ENCODE peak calls at places on chromosomes 16 and 17, in nine cellular contexts. G is DMS79; C is T-helper 1 cell; Q is progenitor cell of endocrine pancreas; U is activated naive CD4-positive, alpha-beta T cell treated with anti-CD3 and anti-CD28 coated beads, Interleukin-2, amount 10 ng/mL, durations not matched to agents 7 days and 5 days; R is heart left ventricle; Y is renal cortical epithelial cell; X is activated CD8-positive, alpha-beta memory T cell treated with anti-CD3 and anti-CD28 coated beads for 48 hours; P is germinal center. V is an unnamed sample.

GRCh38 chr17:41619162-41619933 is 5.0 kb downstream of the KRT17 start:
- DNase-seq in G (no peak), C (no peak), Q (no peak), U (no peak), R (no peak), Y (no peak), X (no peak), P (no peak), V (peak; percentile 49)

GRCh38 chr16:87602821-87603683 is 744 bp downstream of the JPH3 start:
- DNase-seq in G (no peak), C (no peak), Q (peak; percentile 27), U (no peak), R (no peak), Y (no peak), X (no peak), P (no peak), V (no peak)

GRCh38 chr17:47404006-47404405 is 80.3 kb downstream of the EFCAB13 start:
- DNase-seq in G (no peak), C (no peak), Q (no peak), U (no peak), R (no peak), Y (no peak), X (no peak), P (no peak), V (no peak)

GRCh38 chr17:74085434-74085833 is 118.0 kb upstream of the RPL38 start:
- DNase-seq in G (no peak), C (no peak), Q (no peak), U (no peak), R (no peak), Y (no peak), X (no peak), P (no peak), V (no peak)

GRCh38 chr16:69934751-69935150 is 16.4 kb upstream of the CLEC18A start:
- DNase-seq in G (no peak), C (no peak), Q (no peak), U (no peak), R (no peak), Y (no peak), X (no peak), P (no peak), V (no peak)

GRCh38 chr16:86496929-86497381 is 13.4 kb upstream of the FOXF1 start:
- DNase-seq in G (no peak), C (no peak), Q (no peak), U (no peak), R (no peak), Y (no peak), X (no peak), P (no peak), V (no peak)

GRCh38 chr16:13426279-13426678 is 493.7 kb upstream of the ERCC4 start:
- DNase-seq in G (no peak), C (no peak), Q (no peak), U (no peak), R (no peak), Y (no peak), X (no peak), P (no peak), V (no peak)

GRCh38 chr17:73109603-73110002 is 17.1 kb upstream of the SLC39A11 start:
- DNase-seq in G (no peak), C (no peak), Q (no peak), U (no peak), R (no peak), Y (no peak), X (no peak), P (no peak), V (no peak)

GRCh38 chr17:63376949-63377348 is 69.2 kb downstream of the CYB561 start:
- DNase-seq in G (no peak), C (no peak), Q (no peak), U (no peak), R (no peak), Y (no peak), X (no peak), P (no peak), V (no peak)

GRCh38 chr16:51084074-51084928 is 66.8 kb downstream of the SALL1 start:
- DNase-seq in G (no peak), C (no peak), Q (no peak), U (no peak), R (no peak), Y (peak; percentile 80), X (no peak), P (no peak), V (no peak)

GRCh38 chr17:67491009-67491677 is 114.1 kb downstream of the PITPNC1 start:
- DNase-seq in G (no peak), C (no peak), Q (peak; percentile 16), U (no peak), R (peak; percentile 86), Y (peak; percentile 91), X (no peak), P (no peak), V (no peak)

GRCh38 chr16:49482690-49483089 is 109.1 kb downstream of the C16orf78 start:
- DNase-seq in G (no peak), C (no peak), Q (no peak), U (no peak), R (no peak), Y (no peak), X (no peak), P (no peak), V (peak; percentile 8)

GRCh38 chr16:3789375-3790067 is 72.2 kb upstream of the TRAP1 start:
- DNase-seq in G (no peak), C (peak; percentile 77), Q (no peak), U (no peak), R (no peak), Y (peak; percentile 30), X (no peak), P (no peak), V (no peak)

GRCh38 chr17:15777297-15777696 is 45.2 kb downstream of the TBC1D26 start:
- DNase-seq in G (no peak), C (no peak), Q (no peak), U (no peak), R (no peak), Y (no peak), X (no peak), P (no peak), V (no peak)

GRCh38 chr17:55175788-55176425 is 88.9 kb upstream of the HLF start:
- DNase-seq in G (no peak), C (no peak), Q (no peak), U (no peak), R (no peak), Y (no peak), X (no peak), P (peak; percentile 24), V (no peak)

GRCh38 chr17:77306790-77307478 is 166.2 kb downstream of the SEC14L1 start:
- DNase-seq in G (no peak), C (no peak), Q (no peak), U (no peak), R (no peak), Y (no peak), X (no peak), P (no peak), V (no peak)

GRCh38 chr17:47286198-47286914 is 32.7 kb downstream of the ITGB3 start:
- DNase-seq in G (no peak), C (peak; percentile 43), Q (no peak), U (no peak), R (no peak), Y (no peak), X (no peak), P (peak; percentile 53), V (no peak)

GRCh38 chr17:27390540-27390939 is 65.7 kb upstream of the KSR1 start:
- DNase-seq in G (no peak), C (no peak), Q (no peak), U (no peak), R (no peak), Y (no peak), X (no peak), P (no peak), V (no peak)

GRCh38 chr16:82456683-82457082 is 170.1 kb upstream of the CDH13 start:
- DNase-seq in G (no peak), C (peak; percentile 33), Q (peak; percentile 52), U (peak; percentile 46), R (peak; percentile 37), Y (peak; percentile 36), X (no peak), P (peak; percentile 41), V (peak; percentile 70)